ENCODE peak calls at places on chromosomes 1 and 21, in six cellular contexts. O is endothelial cell of umbilical vein, D is A549, G is K562, M is HepG2, H is GM12878. N is an unnamed sample.

GRCh38 chr1:201883786-201884185 is 4.9 kb upstream of the SHISA4 start:
- DNase-seq in D (no peak), O (peak), M (peak), G (peak), H (no peak), N (peak)

GRCh38 chr1:81379430-81379829 is 421.3 kb upstream of the ADGRL2 start:
- DNase-seq in G (no peak), M (no peak), D (no peak), O (no peak), H (no peak), N (no peak)

GRCh38 chr1:201329286-201329685 is 46.0 kb downstream of the PKP1 start:
- DNase-seq in G (no peak), O (no peak), M (no peak), H (no peak), D (no peak), N (no peak)

GRCh38 chr1:241627453-241628329 is 12.5 kb downstream of the CHML start:
- DNase-seq in H (peak), M (peak), O (peak), G (peak), D (peak), N (peak)

GRCh38 chr1:41882496-41882895 is 36.2 kb downstream of the HIVEP3 start:
- DNase-seq in O (no peak), G (no peak), D (no peak), H (no peak), M (no peak), N (no peak)

GRCh38 chr1:111559736-111560279 is 56.4 kb upstream of the ADORA3 start:
- DNase-seq in G (no peak), O (no peak), D (no peak), M (peak), H (no peak), N (no peak)

GRCh38 chr1:5481889-5482288 is 510.3 kb downstream of the NPHP4 start:
- DNase-seq in H (no peak), D (peak), G (peak), O (no peak), M (no peak), N (peak)

GRCh38 chr1:230025686-230026085 is 41.4 kb upstream of the GALNT2 start:
- DNase-seq in O (no peak), D (no peak), H (no peak), G (no peak), M (no peak), N (no peak)

GRCh38 chr1:171802207-171802606 is 20.7 kb downstream of the METTL13 start:
- DNase-seq in G (no peak), D (no peak), M (no peak), H (no peak), O (no peak), N (no peak)

GRCh38 chr1:100912019-100912418 is 16.1 kb downstream of the SLC30A7 start:
- DNase-seq in H (no peak), M (no peak), D (no peak), O (no peak), G (no peak), N (no peak)

DNA sequence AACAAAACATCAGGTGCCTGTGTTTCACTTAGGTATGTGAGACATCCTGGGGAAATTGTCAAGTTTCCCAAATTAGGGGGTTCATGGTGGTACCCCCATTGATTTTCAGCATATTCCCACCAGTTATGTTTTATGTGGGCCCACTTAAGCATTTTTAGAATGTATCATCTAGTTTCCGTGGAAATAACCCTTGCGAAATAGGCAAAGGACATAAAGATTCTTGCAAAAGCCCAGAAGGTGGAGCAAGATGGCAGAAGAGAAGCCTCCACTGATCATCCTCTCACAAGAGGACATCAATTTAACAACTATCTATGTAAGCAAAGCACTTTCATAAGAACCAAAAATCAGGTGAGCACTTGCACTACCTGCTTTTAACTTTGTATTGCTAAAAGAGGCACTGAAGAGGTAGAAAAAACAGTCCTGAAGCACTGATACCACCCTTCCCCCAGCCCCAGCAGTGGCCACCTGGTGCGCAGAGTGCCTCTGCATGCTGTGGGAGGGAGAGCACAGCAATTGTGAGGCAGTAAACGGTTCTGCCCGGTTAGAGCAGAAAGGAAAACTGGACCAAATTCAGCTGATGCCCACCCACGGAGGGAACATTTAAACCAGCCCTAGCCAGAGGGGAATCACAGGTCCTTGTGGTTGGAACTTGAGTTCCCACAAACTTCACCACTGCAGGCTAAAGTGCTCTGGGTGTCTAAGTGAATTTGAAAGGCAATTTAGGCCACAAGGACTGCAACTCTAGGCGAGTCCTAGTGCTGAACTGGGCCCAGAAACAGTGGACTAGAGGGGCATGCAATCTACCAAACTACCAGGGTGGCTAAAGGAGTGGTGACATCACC is 23.2 kb downstream of the MCOLN2 start:
- DNase-seq in O (no peak), H (no peak), M (no peak), D (peak), G (no peak), N (peak)
- TF ChIP-seq MYC in O (no peak), H (no peak), M (no peak), D (no peak), G (no peak), N (no peak)

DNA sequence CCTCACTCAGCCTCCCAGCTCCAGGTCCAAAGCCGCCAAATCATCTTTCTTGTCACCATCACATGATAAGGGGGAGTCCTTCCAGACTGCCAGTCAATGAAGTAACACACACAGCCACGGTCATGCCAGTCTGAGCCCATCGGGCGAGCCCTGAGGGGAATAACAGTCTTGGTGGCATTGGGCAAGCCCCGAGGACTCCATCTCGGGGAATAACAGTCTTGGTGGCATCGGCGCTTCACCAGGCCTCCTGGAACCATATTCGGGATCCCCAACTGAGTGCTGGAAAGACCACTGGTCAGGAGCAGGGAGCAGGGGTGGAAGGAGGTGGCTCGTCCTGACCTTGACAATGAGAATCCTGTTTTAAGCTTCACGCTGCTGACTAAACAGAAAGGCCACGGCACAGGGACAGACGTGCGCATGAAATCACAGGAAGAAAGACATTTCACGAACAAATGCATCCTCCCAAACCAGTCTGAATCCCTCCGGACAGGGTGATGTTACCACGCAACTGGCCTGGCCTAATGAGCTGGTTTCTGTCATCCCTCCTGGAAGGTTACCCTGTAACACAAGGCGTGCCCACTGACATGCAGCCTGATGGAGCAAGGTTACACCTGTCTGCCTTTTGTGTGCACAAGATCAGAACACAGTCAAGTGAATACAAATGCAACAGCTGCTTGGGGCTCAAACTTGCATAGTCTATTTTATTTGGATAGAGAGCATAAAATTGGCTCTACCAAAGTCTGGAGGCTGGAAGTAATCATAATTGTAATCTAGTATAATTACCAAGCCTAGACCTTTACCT is 517.4 kb downstream of the KIF26B start:
- DNase-seq in D (no peak), M (no peak), H (no peak), G (no peak), O (no peak), N (no peak)
- TF ChIP-seq MAX in D (no peak), M (no peak), H (no peak), G (no peak), O (no peak), N (no peak)

GRCh38 chr1:109768700-109769325 is 5.1 kb upstream of the EPS8L3 start:
- DNase-seq in M (no peak), D (no peak), G (no peak), H (no peak), O (no peak), N (no peak)
- TF ChIP-seq MYC in M (no peak), D (no peak), G (no peak), H (no peak), O (no peak), N (no peak)

DNA sequence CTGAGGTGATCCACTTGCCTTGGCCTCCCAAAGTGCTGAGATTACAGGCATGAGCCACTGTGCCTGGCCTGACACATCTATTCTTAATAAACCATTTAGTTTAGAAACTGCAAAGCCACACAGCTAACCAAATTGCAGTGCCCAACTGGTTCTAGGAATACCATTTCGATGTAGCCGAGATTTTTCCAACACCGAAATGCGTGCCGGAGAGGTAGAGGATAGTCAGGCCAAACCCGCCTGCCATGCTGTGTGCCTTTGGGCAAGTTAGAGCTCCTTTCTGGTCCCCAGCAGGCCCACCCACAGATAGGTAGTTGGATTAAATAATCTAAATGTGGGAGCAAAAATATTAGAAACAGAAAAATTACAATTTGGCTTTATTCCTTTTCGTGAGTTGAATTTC is 254.4 kb downstream of the FOXD2 start:
- DNase-seq in M (no peak), H (no peak), G (no peak), D (no peak), O (no peak), N (no peak)
- TF ChIP-seq MAX in M (no peak), H (no peak), G (no peak), D (no peak), O (no peak), N (no peak)

GRCh38 chr1:151536499-151536898 is 3.6 kb upstream of the TUFT1 start:
- DNase-seq in D (no peak), M (no peak), G (no peak), H (no peak), O (no peak), N (no peak)

GRCh38 chr1:151537112-151537511 is 3.0 kb upstream of the TUFT1 start:
- DNase-seq in D (peak), O (no peak), G (no peak), H (no peak), M (no peak), N (no peak)

GRCh38 chr1:151540021-151540981 is at the start of gene TUFT1:
- DNase-seq in H (peak), D (peak), G (peak), O (peak), M (peak), N (peak)

GRCh38 chr1:151540982-151541377 is 871 bp downstream of the TUFT1 start:
- DNase-seq in G (no peak), M (no peak), O (no peak), H (no peak), D (no peak), N (no peak)

DNA sequence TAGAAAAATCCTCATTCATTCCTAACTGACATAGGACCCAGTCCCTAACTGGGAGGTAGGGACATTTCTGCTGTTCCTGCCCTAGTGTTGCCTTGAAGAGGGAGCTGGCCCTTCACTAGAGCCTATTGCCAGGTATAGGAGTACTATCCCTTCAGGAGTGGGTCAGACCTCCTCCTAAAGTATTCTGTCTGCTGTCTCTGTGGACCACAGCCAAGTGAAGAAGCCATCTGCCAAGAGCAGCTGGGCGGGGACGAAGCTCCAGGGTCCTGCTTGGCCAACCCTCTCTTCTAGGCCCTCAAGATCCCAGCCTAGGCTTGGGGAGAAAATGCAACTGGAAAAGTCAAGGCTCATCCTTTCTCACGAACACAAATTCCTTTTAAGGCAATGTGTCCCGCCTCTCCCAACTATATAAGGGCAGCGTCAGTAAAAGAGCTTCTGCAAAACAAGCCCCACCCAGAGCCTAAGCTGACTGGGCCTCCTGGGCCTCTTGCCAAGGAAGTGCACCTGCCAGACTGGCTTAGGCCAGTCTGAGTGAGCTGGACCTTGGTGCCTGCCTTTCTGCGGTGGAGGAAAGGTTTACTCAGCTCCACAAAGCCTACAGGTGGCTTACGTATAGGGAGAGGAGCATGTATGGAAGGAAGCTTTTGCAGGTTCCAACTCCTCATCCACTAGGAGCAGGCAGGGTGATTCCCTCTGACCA is 638 bp upstream of the TUFT1 start:
- DNase-seq in O (peak), H (peak), D (peak), G (peak), M (peak), N (peak)
- TF ChIP-seq MYC in O (no peak), H (no peak), D (no peak), G (no peak), M (no peak), N (no peak)

DNA sequence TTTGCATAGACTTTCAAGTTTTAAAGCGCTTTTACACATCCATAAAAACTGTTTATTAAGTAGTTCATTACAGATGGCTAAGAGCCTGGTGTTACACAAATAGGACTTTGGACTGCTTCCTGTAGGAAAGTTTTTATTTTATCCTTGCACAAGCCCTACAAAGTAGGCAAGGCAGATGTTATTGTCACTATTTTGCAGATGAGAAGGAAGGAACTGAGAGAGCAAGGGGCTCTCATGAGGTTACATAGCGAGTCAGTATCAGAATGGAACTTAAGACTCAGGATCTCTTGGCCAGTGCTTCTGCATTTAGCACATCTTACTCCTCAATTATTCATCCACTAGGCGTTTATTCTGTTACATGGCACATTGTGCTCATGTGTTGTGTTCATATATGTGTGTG is 2.6 kb upstream of the MAPKAPK2 start:
- DNase-seq in O (no peak), M (peak), D (no peak), G (no peak), H (no peak), N (no peak)
- TF ChIP-seq MAX in O (no peak), M (no peak), D (no peak), G (no peak), H (no peak), N (no peak)

GRCh38 chr21:42784276-42784675 is 95.1 kb downstream of the WDR4 start:
- DNase-seq in O (no peak), D (no peak), M (no peak), H (no peak), G (no peak), N (no peak)

GRCh38 chr21:42782723-42783247 is 96.6 kb downstream of the WDR4 start:
- DNase-seq in G (no peak), D (no peak), O (no peak), M (no peak), H (no peak), N (no peak)

GRCh38 chr21:42781981-42782722 is 97.2 kb downstream of the WDR4 start:
- DNase-seq in O (peak), G (no peak), H (no peak), M (no peak), D (no peak), N (no peak)

GRCh38 chr21:42779431-42779861 is 99.9 kb downstream of the WDR4 start:
- DNase-seq in H (no peak), O (no peak), D (no peak), M (no peak), G (no peak), N (no peak)

DNA sequence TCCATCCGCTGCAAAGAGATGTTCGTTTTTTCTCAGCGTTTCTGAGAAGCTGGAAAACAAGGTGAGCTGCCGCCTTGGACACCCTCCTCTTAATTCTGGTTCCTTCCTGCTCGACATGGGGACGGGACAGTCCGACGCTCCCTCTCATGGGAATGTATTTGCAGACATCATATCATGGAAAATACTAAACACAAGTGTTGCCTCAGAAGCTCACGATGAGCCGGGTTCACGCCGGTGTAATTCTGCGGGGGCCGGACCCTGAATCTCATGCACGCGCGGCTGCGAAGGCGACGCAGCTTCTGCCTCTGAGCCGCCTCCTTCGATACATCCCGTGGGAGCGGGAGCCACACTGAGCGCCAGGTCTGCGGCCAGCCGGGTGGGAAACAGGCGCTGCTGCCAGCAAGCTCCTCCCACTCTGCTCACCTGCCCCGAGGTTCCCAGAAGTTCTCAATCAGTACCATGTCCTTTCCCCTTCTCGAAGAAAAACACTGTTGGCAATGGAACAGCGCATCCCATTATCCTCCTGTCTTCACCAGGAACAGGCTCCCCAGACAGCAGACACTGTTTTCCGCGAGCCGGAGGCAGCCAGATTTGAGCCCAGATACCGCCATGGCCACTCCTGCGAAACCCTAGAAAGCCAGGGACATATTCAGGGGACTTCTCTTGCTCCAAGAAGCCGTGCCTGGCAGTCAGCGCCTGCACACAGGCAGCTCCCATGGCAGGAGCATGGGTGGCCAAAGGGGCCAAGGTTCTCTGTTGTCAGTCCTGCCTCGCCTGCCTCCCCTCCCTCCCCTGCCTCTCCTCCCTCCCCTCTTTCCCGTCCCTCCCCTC is 98.0 kb downstream of the WDR4 start:
- DNase-seq in O (peak), D (no peak), H (no peak), G (no peak), M (peak), N (no peak)
- TF ChIP-seq MYC in O (no peak), D (no peak), H (no peak), G (no peak), M (peak), N (no peak)

DNA sequence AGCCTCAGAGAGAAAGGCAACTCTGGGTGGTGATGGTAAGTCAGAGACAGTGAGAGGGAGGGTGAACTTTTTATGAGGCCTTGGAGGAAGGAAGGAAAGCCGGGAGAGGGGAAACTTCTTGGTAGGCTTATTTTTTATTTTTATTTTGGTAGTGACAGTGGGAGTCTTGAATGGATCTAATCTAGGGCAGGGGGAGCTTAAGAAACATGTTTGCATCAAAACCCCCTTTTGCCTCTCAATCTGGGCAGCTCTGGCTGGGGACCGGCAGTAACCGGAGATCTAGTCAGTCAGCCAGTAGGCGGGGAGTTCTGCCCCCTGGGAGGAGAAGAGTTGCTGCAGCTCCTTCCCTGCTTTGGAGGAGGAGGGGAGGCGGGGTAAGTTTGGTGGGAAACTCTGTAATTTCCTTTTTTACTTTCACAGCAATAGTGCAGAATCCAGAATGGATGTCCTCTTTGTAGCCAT is at the start of gene C1orf54:
- DNase-seq in M (no peak), O (peak), H (no peak), D (no peak), G (no peak), N (peak)
- TF ChIP-seq MAX in M (no peak), O (no peak), H (no peak), D (no peak), G (no peak), N (no peak)

GRCh38 chr1:10415211-10415930 is 14.9 kb upstream of the CENPS start:
- DNase-seq in G (peak), O (peak), H (no peak), D (peak), M (peak), N (peak)
- TF ChIP-seq MYC in G (no peak), O (no peak), H (no peak), D (no peak), M (no peak), N (peak)